ENCODE peak calls at places on chromosomes 13 and 19, in five cellular contexts. One of them, this sample, is unnamed.
A peak's percentile ranks its signal among the peaks of the same experiment; 100 is the strongest.

GRCh38 chr19:35903550-35904179 is 1.3 kb downstream of the HCST start:
- DNase-seq in fibroblast of the aortic adventitia: peak; percentile 27
- DNase-seq in heart left ventricle: peak; percentile 80
- DNase-seq in AG10803: peak; percentile 79
- DNase-seq in brain microvascular endothelial cell: peak; percentile 54
- DNase-seq in this sample: peak; percentile 88

GRCh38 chr13:107960301-107960700 is 255.0 kb downstream of the LIG4 start:
- DNase-seq in heart left ventricle: no peak
- DNase-seq in AG10803: no peak
- DNase-seq in brain microvascular endothelial cell: no peak
- DNase-seq in fibroblast of the aortic adventitia: no peak
- DNase-seq in this sample: no peak

GRCh38 chr13:76709851-76710250 is 176.4 kb downstream of the KCTD12 start:
- DNase-seq in heart left ventricle: no peak
- DNase-seq in brain microvascular endothelial cell: no peak
- DNase-seq in AG10803: peak; percentile 54
- DNase-seq in fibroblast of the aortic adventitia: peak; percentile 40
- DNase-seq in this sample: peak; percentile 71

GRCh38 chr19:17079710-17080440 is 4.3 kb downstream of the MYO9B start:
- DNase-seq in fibroblast of the aortic adventitia: peak; percentile 99
- DNase-seq in heart left ventricle: peak; percentile 64
- DNase-seq in AG10803: peak; percentile 98
- DNase-seq in brain microvascular endothelial cell: peak; percentile 99
- DNase-seq in this sample: peak; percentile 97

GRCh38 chr19:29714953-29715694 is at the start of gene C19orf12:
- DNase-seq in AG10803: peak; percentile 42
- DNase-seq in heart left ventricle: peak; percentile 74
- DNase-seq in brain microvascular endothelial cell: no peak
- DNase-seq in fibroblast of the aortic adventitia: peak; percentile 29
- DNase-seq in this sample: peak; percentile 73

GRCh38 chr13:51768976-51769375 is 35.0 kb downstream of the DHRS12 start:
- DNase-seq in AG10803: no peak
- DNase-seq in fibroblast of the aortic adventitia: no peak
- DNase-seq in heart left ventricle: no peak
- DNase-seq in brain microvascular endothelial cell: no peak
- DNase-seq in this sample: no peak

GRCh38 chr13:36297600-36298338 is at the start of gene CCDC169:
- DNase-seq in heart left ventricle: peak; percentile 70
- DNase-seq in brain microvascular endothelial cell: peak; percentile 48
- DNase-seq in fibroblast of the aortic adventitia: peak; percentile 54
- DNase-seq in AG10803: peak; percentile 48
- DNase-seq in this sample: peak; percentile 64

GRCh38 chr19:18006895-18007604 is 920 bp upstream of the ARRDC2 start:
- DNase-seq in AG10803: peak; percentile 57
- DNase-seq in heart left ventricle: peak; percentile 88
- DNase-seq in fibroblast of the aortic adventitia: peak; percentile 71
- DNase-seq in brain microvascular endothelial cell: peak; percentile 64
- DNase-seq in this sample: peak; percentile 68

GRCh38 chr19:18349524-18350128 is 9.2 kb downstream of the PGPEP1 start:
- DNase-seq in fibroblast of the aortic adventitia: peak; percentile 74
- DNase-seq in AG10803: peak; percentile 53
- DNase-seq in heart left ventricle: peak; percentile 45
- DNase-seq in brain microvascular endothelial cell: peak; percentile 46
- DNase-seq in this sample: peak; percentile 65

GRCh38 chr19:45863840-45864628 is at the start of gene FOXA3:
- DNase-seq in brain microvascular endothelial cell: no peak
- DNase-seq in heart left ventricle: peak; percentile 38
- DNase-seq in fibroblast of the aortic adventitia: no peak
- DNase-seq in AG10803: no peak
- DNase-seq in this sample: peak; percentile 32

GRCh38 chr19:926595-927043 is 784 bp downstream of the ARID3A start:
- DNase-seq in fibroblast of the aortic adventitia: peak; percentile 38
- DNase-seq in AG10803: no peak
- DNase-seq in heart left ventricle: peak; percentile 72
- DNase-seq in brain microvascular endothelial cell: peak; percentile 28
- DNase-seq in this sample: no peak

GRCh38 chr13:78476910-78477309 is 126.4 kb downstream of the POU4F1 start:
- DNase-seq in AG10803: no peak
- DNase-seq in heart left ventricle: no peak
- DNase-seq in fibroblast of the aortic adventitia: no peak
- DNase-seq in brain microvascular endothelial cell: no peak
- DNase-seq in this sample: no peak

GRCh38 chr13:31201341-31202024 is 1.7 kb downstream of the B3GLCT start:
- DNase-seq in heart left ventricle: peak; percentile 66
- DNase-seq in fibroblast of the aortic adventitia: peak; percentile 53
- DNase-seq in brain microvascular endothelial cell: peak; percentile 14
- DNase-seq in AG10803: peak; percentile 62
- DNase-seq in this sample: peak; percentile 69

GRCh38 chr13:105464249-105464648 is 1071.2 kb downstream of the EFNB2 start:
- DNase-seq in brain microvascular endothelial cell: peak; percentile 69
- DNase-seq in heart left ventricle: no peak
- DNase-seq in fibroblast of the aortic adventitia: no peak
- DNase-seq in AG10803: no peak
- DNase-seq in this sample: no peak

GRCh38 chr19:49145485-49146407 is 9.4 kb downstream of the HRC start:
- DNase-seq in brain microvascular endothelial cell: peak; percentile 67
- DNase-seq in fibroblast of the aortic adventitia: peak; percentile 81
- DNase-seq in AG10803: peak; percentile 72
- DNase-seq in heart left ventricle: peak; percentile 81
- DNase-seq in this sample: peak; percentile 58

GRCh38 chr13:106472621-106473020 is 62.8 kb downstream of the EFNB2 start:
- DNase-seq in brain microvascular endothelial cell: no peak
- DNase-seq in AG10803: no peak
- DNase-seq in fibroblast of the aortic adventitia: no peak
- DNase-seq in heart left ventricle: no peak
- DNase-seq in this sample: no peak

GRCh38 chr13:29539866-29540265 is 55.6 kb downstream of the SLC7A1 start:
- DNase-seq in brain microvascular endothelial cell: no peak
- DNase-seq in AG10803: no peak
- DNase-seq in heart left ventricle: no peak
- DNase-seq in fibroblast of the aortic adventitia: no peak
- DNase-seq in this sample: no peak

GRCh38 chr13:88042489-88042888 is 371.3 kb downstream of the SLITRK5 start:
- DNase-seq in brain microvascular endothelial cell: no peak
- DNase-seq in AG10803: peak; percentile 2
- DNase-seq in fibroblast of the aortic adventitia: no peak
- DNase-seq in heart left ventricle: no peak
- DNase-seq in this sample: no peak

GRCh38 chr19:29587518-29587986 is 18.5 kb upstream of the POP4 start:
- DNase-seq in AG10803: peak; percentile 33
- DNase-seq in fibroblast of the aortic adventitia: no peak
- DNase-seq in brain microvascular endothelial cell: peak; percentile 34
- DNase-seq in heart left ventricle: no peak
- DNase-seq in this sample: peak; percentile 30

GRCh38 chr13:45713721-45714120 is 11.6 kb downstream of the CBY2 start:
- DNase-seq in fibroblast of the aortic adventitia: no peak
- DNase-seq in brain microvascular endothelial cell: no peak
- DNase-seq in AG10803: no peak
- DNase-seq in heart left ventricle: no peak
- DNase-seq in this sample: no peak

GRCh38 chr19:58543826-58544590 is at the start of gene TRIM28:
- DNase-seq in brain microvascular endothelial cell: peak; percentile 98
- DNase-seq in fibroblast of the aortic adventitia: peak; percentile 99
- DNase-seq in AG10803: peak; percentile 99
- DNase-seq in heart left ventricle: peak; percentile 99
- DNase-seq in this sample: peak; percentile 99

GRCh38 chr13:30718661-30719520 is 16.5 kb upstream of the ALOX5AP start:
- DNase-seq in fibroblast of the aortic adventitia: peak; percentile 93
- DNase-seq in AG10803: peak; percentile 90
- DNase-seq in heart left ventricle: no peak
- DNase-seq in brain microvascular endothelial cell: peak; percentile 91
- DNase-seq in this sample: peak; percentile 95

GRCh38 chr13:110625771-110626321 is 10.5 kb downstream of the NAXD start:
- DNase-seq in fibroblast of the aortic adventitia: no peak
- DNase-seq in heart left ventricle: no peak
- DNase-seq in AG10803: no peak
- DNase-seq in brain microvascular endothelial cell: no peak
- DNase-seq in this sample: no peak

GRCh38 chr13:114161028-114161556 is 18.0 kb upstream of the CFAP97D2 start:
- DNase-seq in brain microvascular endothelial cell: no peak
- DNase-seq in AG10803: no peak
- DNase-seq in heart left ventricle: no peak
- DNase-seq in fibroblast of the aortic adventitia: no peak
- DNase-seq in this sample: no peak

GRCh38 chr13:99404005-99404755 is 97.0 kb upstream of the GPR183 start:
- DNase-seq in AG10803: no peak
- DNase-seq in fibroblast of the aortic adventitia: no peak
- DNase-seq in heart left ventricle: no peak
- DNase-seq in brain microvascular endothelial cell: no peak
- DNase-seq in this sample: no peak

GRCh38 chr13:99007414-99007986 is 29.6 kb upstream of the DOCK9 start:
- DNase-seq in AG10803: no peak
- DNase-seq in heart left ventricle: no peak
- DNase-seq in brain microvascular endothelial cell: no peak
- DNase-seq in fibroblast of the aortic adventitia: no peak
- DNase-seq in this sample: no peak

GRCh38 chr13:112984954-112985802 is 16.2 kb downstream of the MCF2L start:
- DNase-seq in fibroblast of the aortic adventitia: no peak
- DNase-seq in AG10803: no peak
- DNase-seq in heart left ventricle: no peak
- DNase-seq in brain microvascular endothelial cell: no peak
- DNase-seq in this sample: no peak

GRCh38 chr19:12194827-12195500 is 32.1 kb downstream of the ZNF136 start:
- DNase-seq in brain microvascular endothelial cell: peak; percentile 31
- DNase-seq in AG10803: peak; percentile 26
- DNase-seq in heart left ventricle: peak; percentile 88
- DNase-seq in fibroblast of the aortic adventitia: peak; percentile 55
- DNase-seq in this sample: peak; percentile 32

GRCh38 chr13:113120300-113121182 is 2.1 kb upstream of the F10 start:
- DNase-seq in AG10803: no peak
- DNase-seq in heart left ventricle: peak; percentile 12
- DNase-seq in brain microvascular endothelial cell: no peak
- DNase-seq in fibroblast of the aortic adventitia: no peak
- DNase-seq in this sample: no peak

GRCh38 chr13:106393776-106394175 is 141.7 kb downstream of the EFNB2 start:
- DNase-seq in brain microvascular endothelial cell: no peak
- DNase-seq in AG10803: no peak
- DNase-seq in heart left ventricle: no peak
- DNase-seq in fibroblast of the aortic adventitia: peak; percentile 8
- DNase-seq in this sample: peak; percentile 41

GRCh38 chr13:50805805-50806204 is 37.7 kb downstream of the DLEU7 start:
- DNase-seq in brain microvascular endothelial cell: no peak
- DNase-seq in fibroblast of the aortic adventitia: peak; percentile 16
- DNase-seq in heart left ventricle: no peak
- DNase-seq in AG10803: peak; percentile 24
- DNase-seq in this sample: peak; percentile 11

GRCh38 chr13:100875392-100876043 is 200.9 kb upstream of the TMTC4 start:
- DNase-seq in AG10803: peak; percentile 91
- DNase-seq in fibroblast of the aortic adventitia: peak; percentile 97
- DNase-seq in brain microvascular endothelial cell: peak; percentile 91
- DNase-seq in heart left ventricle: no peak
- DNase-seq in this sample: peak; percentile 86

DNA sequence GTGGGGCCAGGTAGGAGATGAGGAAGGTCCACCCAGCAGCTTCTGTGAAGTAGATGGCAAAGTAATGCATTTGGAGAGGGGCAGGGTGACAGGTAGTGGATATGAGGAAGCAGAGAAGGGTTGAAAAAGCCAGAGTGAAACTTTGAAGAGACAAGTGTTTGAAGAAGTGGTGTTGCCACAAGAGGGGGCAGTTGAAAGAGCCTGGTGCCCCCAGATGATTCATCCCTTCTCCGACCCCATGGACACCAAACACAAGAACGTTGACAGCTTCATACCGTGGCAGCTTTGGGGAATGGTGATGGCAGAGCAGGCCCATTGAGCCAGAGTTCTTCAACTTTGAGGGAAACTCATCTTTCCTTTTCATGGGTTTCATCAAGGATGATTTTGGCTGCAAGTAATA is 19.9 kb downstream of the IFNL3 start:
- DNase-seq in heart left ventricle: no peak
- DNase-seq in fibroblast of the aortic adventitia: no peak
- DNase-seq in AG10803: no peak
- DNase-seq in brain microvascular endothelial cell: no peak
- DNase-seq in this sample: no peak
- TF ChIP-seq CTCF in heart left ventricle: no peak
- TF ChIP-seq CTCF in fibroblast of the aortic adventitia: no peak
- TF ChIP-seq CTCF in AG10803: no peak
- TF ChIP-seq CTCF in brain microvascular endothelial cell: no peak
- TF ChIP-seq CTCF in this sample: no peak

GRCh38 chr19:2320057-2320456 is 8.3 kb downstream of the LSM7 start:
- DNase-seq in heart left ventricle: no peak
- DNase-seq in brain microvascular endothelial cell: no peak
- DNase-seq in AG10803: no peak
- DNase-seq in fibroblast of the aortic adventitia: no peak
- DNase-seq in this sample: no peak
- H3K4me3 ChIP-seq in heart left ventricle: no peak overlapping the region
- H3K4me3 ChIP-seq in brain microvascular endothelial cell: no peak overlapping the region
- H3K4me3 ChIP-seq in AG10803: no peak overlapping the region
- H3K4me3 ChIP-seq in fibroblast of the aortic adventitia: no peak overlapping the region
- H3K4me3 ChIP-seq in this sample: no peak overlapping the region

GRCh38 chr13:92716749-92717148 is 509.9 kb upstream of the GPC6 start:
- DNase-seq in fibroblast of the aortic adventitia: peak; percentile 63
- DNase-seq in brain microvascular endothelial cell: peak; percentile 1
- DNase-seq in AG10803: peak; percentile 16
- DNase-seq in heart left ventricle: no peak
- DNase-seq in this sample: peak; percentile 1
- TF ChIP-seq CTCF in fibroblast of the aortic adventitia: peak; percentile 38
- TF ChIP-seq CTCF in brain microvascular endothelial cell: peak; percentile 39
- TF ChIP-seq CTCF in AG10803: peak; percentile 49
- TF ChIP-seq CTCF in heart left ventricle: no peak
- TF ChIP-seq CTCF in this sample: peak; percentile 26

GRCh38 chr19:5967571-5967970 is 10.4 kb downstream of the RANBP3 start:
- DNase-seq in fibroblast of the aortic adventitia: no peak
- DNase-seq in heart left ventricle: no peak
- DNase-seq in brain microvascular endothelial cell: no peak
- DNase-seq in AG10803: no peak
- DNase-seq in this sample: no peak
- H3K4me3 ChIP-seq in fibroblast of the aortic adventitia: no peak overlapping the region
- H3K4me3 ChIP-seq in heart left ventricle: no peak overlapping the region
- H3K4me3 ChIP-seq in brain microvascular endothelial cell: no peak overlapping the region
- H3K4me3 ChIP-seq in AG10803: no peak overlapping the region
- H3K4me3 ChIP-seq in this sample: no peak overlapping the region

GRCh38 chr19:3213159-3213558 is 11.3 kb upstream of the CELF5 start:
- DNase-seq in AG10803: no peak
- DNase-seq in heart left ventricle: no peak
- DNase-seq in brain microvascular endothelial cell: no peak
- DNase-seq in fibroblast of the aortic adventitia: no peak
- DNase-seq in this sample: no peak
- TF ChIP-seq CTCF in AG10803: no peak
- TF ChIP-seq CTCF in heart left ventricle: no peak
- TF ChIP-seq CTCF in brain microvascular endothelial cell: no peak
- TF ChIP-seq CTCF in fibroblast of the aortic adventitia: no peak
- TF ChIP-seq CTCF in this sample: no peak

GRCh38 chr13:94711561-94712286 is 621 bp downstream of the SOX21 start:
- DNase-seq in AG10803: peak; percentile 6
- DNase-seq in heart left ventricle: no peak
- DNase-seq in brain microvascular endothelial cell: no peak
- DNase-seq in fibroblast of the aortic adventitia: no peak
- DNase-seq in this sample: peak; percentile 24
- H3K4me3 ChIP-seq in AG10803: no peak overlapping the region
- H3K4me3 ChIP-seq in heart left ventricle: no peak overlapping the region
- H3K4me3 ChIP-seq in brain microvascular endothelial cell: no peak overlapping the region
- H3K4me3 ChIP-seq in fibroblast of the aortic adventitia: peak overlapping the region; percentile 17
- H3K4me3 ChIP-seq in this sample: no peak overlapping the region

This sample was measured in foreskin fibroblast.